ENCODE peak calls at places on chromosomes 16 and 17, in nine cellular contexts. N is putamen; U is T-cell; Y is Right ventricle myocardium superior; Z is ovary; H is stimulated activated CD4-positive, alpha-beta T cell treated with anti-CD3 and anti-CD28 coated beads, Interleukin-15, amount 100 ng/mL, for 24 hours; O is KBM-7; S is H7; C is activated naive CD4-positive, alpha-beta T cell treated with anti-CD3 and anti-CD28 coated beads, Interleukin-2, amount 50 U/mL, for 16 hours. A is an unnamed sample.

GRCh38 chr17:4607773-4608187 is 23.5 kb downstream of the SMTNL2 start:
- DNase-seq in N (peak), U (no peak), Y (peak), Z (peak), H (no peak), O (peak), S (peak), C (no peak), A (no peak)

GRCh38 chr17:81434079-81434478 is 38.8 kb downstream of the BAHCC1 start:
- DNase-seq in N (no peak), U (no peak), Y (peak), Z (no peak), H (no peak), O (no peak), S (no peak), C (no peak), A (no peak)

GRCh38 chr16:27436065-27436464 is 34.1 kb downstream of the IL21R start:
- DNase-seq in N (no peak), U (no peak), Y (no peak), Z (no peak), H (peak), O (no peak), S (no peak), C (no peak), A (no peak)

GRCh38 chr16:56357291-56357764 is 68.0 kb downstream of the AMFR start:
- DNase-seq in N (no peak), U (no peak), Y (peak), Z (peak), H (peak), O (no peak), S (peak), C (no peak), A (no peak)

GRCh38 chr17:44278006-44278405 is 10.1 kb upstream of the SLC4A1 start:
- DNase-seq in N (no peak), U (no peak), Y (no peak), Z (no peak), H (no peak), O (no peak), S (no peak), C (no peak), A (no peak)

GRCh38 chr16:48542020-48542473 is 67.9 kb downstream of the N4BP1 start:
- DNase-seq in N (peak), U (peak), Y (peak), Z (no peak), H (peak), O (peak), S (peak), C (peak), A (no peak)

GRCh38 chr17:35890774-35891155 is 10.6 kb upstream of the CCL5 start:
- DNase-seq in N (no peak), U (peak), Y (no peak), Z (no peak), H (no peak), O (no peak), S (peak), C (no peak), A (no peak)

GRCh38 chr16:46549477-46549876 is 71.7 kb downstream of the SHCBP1 start:
- DNase-seq in N (no peak), U (no peak), Y (no peak), Z (no peak), H (no peak), O (no peak), S (no peak), C (no peak), A (no peak)

GRCh38 chr17:5592382-5592781 is 8.1 kb upstream of the NLRP1 start:
- DNase-seq in N (no peak), U (no peak), Y (no peak), Z (no peak), H (no peak), O (peak), S (no peak), C (no peak), A (no peak)

GRCh38 chr16:31177136-31177535 is 2.8 kb upstream of the FUS start:
- DNase-seq in N (no peak), U (peak), Y (no peak), Z (no peak), H (peak), O (peak), S (no peak), C (peak), A (no peak)

GRCh38 chr17:57045868-57046671 is 39.0 kb upstream of the AKAP1 start:
- DNase-seq in N (no peak), U (peak), Y (no peak), Z (no peak), H (peak), O (no peak), S (peak), C (peak), A (no peak)

GRCh38 chr17:69050999-69051775 is 9.5 kb downstream of the ABCA9 start:
- DNase-seq in N (no peak), U (no peak), Y (no peak), Z (no peak), H (no peak), O (no peak), S (no peak), C (no peak), A (no peak)

GRCh38 chr16:15829460-15829859 is 27.4 kb downstream of the MYH11 start:
- DNase-seq in N (no peak), U (no peak), Y (peak), Z (peak), H (no peak), O (peak), S (peak), C (no peak), A (no peak)

GRCh38 chr16:68564367-68564985 is 25.4 kb downstream of the ZFP90 start:
- DNase-seq in N (no peak), U (no peak), Y (no peak), Z (no peak), H (no peak), O (peak), S (no peak), C (no peak), A (no peak)

GRCh38 chr17:7579001-7579838 is at the start of gene CD68:
- DNase-seq in N (peak), U (no peak), Y (peak), Z (no peak), H (peak), O (peak), S (peak), C (peak), A (peak)

A was measured in skeletal muscle cell.